ENCODE peak calls at places on chromosomes 11 and 22, in nine cellular contexts. V, C, A, Q, E, M, N, I and O are unnamed samples.
A peak's percentile ranks its signal among the peaks of the same experiment; 100 is the strongest.

GRCh38 chr11:112588252-112588668 is 327.6 kb upstream of the PLET1 start:
- DNase-seq in A (peak; percentile 44), M (peak; percentile 49), N (peak; percentile 44), Q (peak; percentile 61), C (peak; percentile 35), I (peak; percentile 40), E (peak; percentile 83), V (peak; percentile 14), O (peak; percentile 81)

GRCh38 chr11:12377106-12377823 is at the start of gene PARVA:
- DNase-seq in C (peak; percentile 76), E (peak; percentile 15), I (no peak), N (peak; percentile 51), V (no peak), A (peak; percentile 76), Q (peak; percentile 72), M (peak; percentile 79), O (peak; percentile 93)

GRCh38 chr11:38226684-38227083 is 1628.6 kb upstream of the RAG2 start:
- DNase-seq in Q (no peak), M (no peak), N (no peak), I (no peak), C (no peak), E (no peak), A (no peak), V (no peak), O (no peak)

GRCh38 chr22:36765131-36765942 is 10.6 kb downstream of the IFT27 start:
- DNase-seq in A (no peak), I (no peak), M (no peak), N (no peak), Q (no peak), V (no peak), C (no peak), E (no peak), O (peak; percentile 15)

GRCh38 chr11:3642071-3642951 is 519 bp upstream of the ART5 start:
- DNase-seq in V (peak; percentile 48), C (peak; percentile 87), E (peak; percentile 72), I (peak; percentile 91), M (peak; percentile 71), A (peak; percentile 74), Q (peak; percentile 85), N (peak; percentile 86), O (peak; percentile 99)

GRCh38 chr11:133821776-133822175 is 23.5 kb downstream of the SPATA19 start:
- DNase-seq in M (no peak), I (no peak), C (peak; percentile 41), V (no peak), Q (peak; percentile 65), A (peak; percentile 20), N (peak; percentile 45), E (peak; percentile 27), O (peak; percentile 93)

GRCh38 chr11:123166095-123166559 is 28.9 kb downstream of the CLMP start:
- DNase-seq in I (no peak), E (no peak), M (no peak), N (peak; percentile 31), Q (no peak), A (peak; percentile 58), C (peak; percentile 36), V (no peak), O (peak; percentile 94)

GRCh38 chr11:66856496-66857233 is at the start of gene LRFN4:
- DNase-seq in E (no peak), I (no peak), V (no peak), C (peak; percentile 51), M (no peak), Q (peak; percentile 61), A (peak; percentile 59), N (no peak), O (no peak)

GRCh38 chr11:128705124-128705920 is 11.4 kb downstream of the FLI1 start:
- DNase-seq in C (no peak), E (no peak), Q (no peak), I (no peak), M (no peak), A (no peak), V (no peak), N (no peak), O (no peak)

GRCh38 chr11:63671322-63672155 is at the start of gene ATL3:
- DNase-seq in I (peak; percentile 97), V (peak; percentile 91), N (peak; percentile 99), C (peak; percentile 98), A (peak; percentile 98), Q (peak; percentile 99), M (peak; percentile 98), E (peak; percentile 93), O (peak; percentile 99)

GRCh38 chr11:134656861-134657540 is 245.0 kb upstream of the B3GAT1 start:
- DNase-seq in E (no peak), Q (peak; percentile 20), I (no peak), V (no peak), C (no peak), A (no peak), M (no peak), N (peak; percentile 17), O (no peak)

GRCh38 chr22:24282401-24282800 is 11.8 kb downstream of the SPECC1L start:
- DNase-seq in V (no peak), M (no peak), A (no peak), C (no peak), I (no peak), Q (no peak), E (no peak), N (no peak), O (no peak)

GRCh38 chr11:102603091-102603490 is 22.0 kb downstream of the MMP20 start:
- DNase-seq in M (no peak), C (no peak), A (no peak), V (no peak), E (peak; percentile 92), N (peak; percentile 34), I (no peak), Q (no peak), O (no peak)

GRCh38 chr22:40462195-40462988 is 92.0 kb downstream of the SGSM3 start:
- DNase-seq in A (no peak), I (no peak), C (no peak), V (no peak), Q (no peak), M (no peak), N (no peak), E (no peak), O (no peak)

GRCh38 chr22:50656122-50657070 is 16.2 kb upstream of the SHANK3 start:
- DNase-seq in N (peak; percentile 62), Q (no peak), V (no peak), M (no peak), A (no peak), C (no peak), E (no peak), I (no peak), O (no peak)

GRCh38 chr22:44658371-44658953 is 43.5 kb upstream of the PRR5 start:
- DNase-seq in E (no peak), M (peak; percentile 67), I (peak; percentile 67), N (no peak), C (peak; percentile 44), V (no peak), A (peak; percentile 39), Q (no peak), O (peak; percentile 71)

GRCh38 chr11:1233351-1234053 is 10.6 kb downstream of the MUC5B start:
- DNase-seq in N (no peak), M (peak; percentile 85), C (peak; percentile 4), Q (no peak), A (peak; percentile 81), V (no peak), E (no peak), I (no peak), O (peak; percentile 40)

GRCh38 chr11:18285841-18286240 is 19.8 kb downstream of the SAA1 start:
- DNase-seq in Q (no peak), N (no peak), E (no peak), C (no peak), I (no peak), V (no peak), A (no peak), M (no peak), O (no peak)

GRCh38 chr11:91608662-91609061 is 616.0 kb upstream of the FAT3 start:
- DNase-seq in N (no peak), Q (no peak), E (no peak), M (no peak), C (no peak), A (no peak), I (no peak), V (no peak), O (no peak)

GRCh38 chr22:47944941-47945340 is 1182.5 kb downstream of the TBC1D22A start:
- DNase-seq in C (no peak), Q (no peak), E (no peak), I (no peak), A (no peak), N (no peak), V (no peak), M (no peak), O (no peak)

GRCh38 chr22:47943729-47944700 is 1181.6 kb downstream of the TBC1D22A start:
- DNase-seq in Q (no peak), M (no peak), E (no peak), N (no peak), V (no peak), A (no peak), C (no peak), I (no peak), O (no peak)

GRCh38 chr22:47940211-47940610 is 1177.8 kb downstream of the TBC1D22A start:
- DNase-seq in A (no peak), I (no peak), N (no peak), M (no peak), E (no peak), C (no peak), Q (no peak), V (no peak), O (no peak)
- H3K9me3 ChIP-seq in A (no peaks in the 10 kb centered on the region), I (no peaks in the 10 kb centered on the region), N (peaks cover 7% of the 10 kb centered on the region), M (peaks cover 5% of the 10 kb centered on the region), E (no peaks in the 10 kb centered on the region), C (peaks cover 14% of the 10 kb centered on the region), Q (peaks cover 11% of the 10 kb centered on the region), V (no peaks in the 10 kb centered on the region), O (peaks cover 20% of the 10 kb centered on the region)

GRCh38 chr11:32429477-32429876 is 5.9 kb downstream of the WT1 start:
- DNase-seq in C (no peak), A (no peak), N (no peak), V (no peak), I (no peak), Q (no peak), E (no peak), M (no peak), O (peak; percentile 33)
- H3K9me3 ChIP-seq in C (no peaks in the 10 kb centered on the region), A (no peaks in the 10 kb centered on the region), N (no peaks in the 10 kb centered on the region), V (no peaks in the 10 kb centered on the region), I (no peaks in the 10 kb centered on the region), Q (no peaks in the 10 kb centered on the region), E (no peaks in the 10 kb centered on the region), M (no peaks in the 10 kb centered on the region), O (no peaks in the 10 kb centered on the region)

DNA sequence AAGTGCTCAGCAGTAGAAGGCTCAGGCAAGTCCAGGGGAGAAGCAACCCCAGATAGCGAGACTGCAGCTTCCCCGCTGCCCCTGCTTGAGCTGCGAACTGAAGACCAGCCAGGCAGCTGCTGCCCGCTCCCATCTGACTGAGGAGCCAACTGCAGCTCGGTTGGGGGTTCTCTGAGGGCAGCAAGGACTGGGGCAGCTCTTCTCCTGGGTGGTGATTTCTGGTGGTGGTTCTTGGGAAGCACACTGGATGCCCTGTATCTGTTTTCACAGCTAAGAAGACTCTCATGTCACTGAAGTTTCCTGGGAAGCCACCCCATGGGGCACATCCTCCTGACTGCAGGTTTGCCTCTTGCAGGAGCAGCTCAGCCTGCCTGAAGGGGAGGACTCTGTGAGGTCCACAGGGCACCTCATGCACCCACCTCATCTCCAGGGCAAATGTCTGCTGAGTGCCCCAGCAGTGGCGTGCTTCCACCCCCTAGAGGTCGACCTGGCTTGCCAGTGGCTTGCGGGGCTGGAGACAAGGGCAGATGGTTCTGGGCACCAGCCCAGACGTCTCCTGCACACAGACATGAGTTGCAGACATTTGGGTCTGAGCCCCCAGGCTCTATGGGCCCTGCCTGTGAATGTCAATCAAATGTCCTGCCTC is 801.1 kb downstream of the BRD1 start:
- DNase-seq in V (no peak), A (no peak), I (no peak), Q (no peak), N (no peak), C (no peak), E (no peak), M (peak; percentile 21), O (peak; percentile 82)
- H3K9me3 ChIP-seq in V (no peaks in the 10 kb centered on the region), A (no peaks in the 10 kb centered on the region), I (no peaks in the 10 kb centered on the region), Q (no peaks in the 10 kb centered on the region), N (no peaks in the 10 kb centered on the region), C (no peaks in the 10 kb centered on the region), E (no peaks in the 10 kb centered on the region), M (no peaks in the 10 kb centered on the region), O (no peaks in the 10 kb centered on the region)

GRCh38 chr22:47515384-47516125 is 753.1 kb downstream of the TBC1D22A start:
- DNase-seq in E (no peak), M (no peak), C (no peak), N (no peak), Q (no peak), I (no peak), A (no peak), V (no peak), O (no peak)
- H3K9me3 ChIP-seq in E (no peaks in the 10 kb centered on the region), M (no peaks in the 10 kb centered on the region), C (peaks cover 6% of the 10 kb centered on the region), N (no peaks in the 10 kb centered on the region), Q (no peaks in the 10 kb centered on the region), I (no peaks in the 10 kb centered on the region), A (no peaks in the 10 kb centered on the region), V (no peaks in the 10 kb centered on the region), O (peaks cover 67% of the 10 kb centered on the region)